ENCODE peak calls at places on chromosomes 13 and 19, in six cellular contexts. Y, B, O, N, P and T are unnamed samples. For H3K4me1, the result is how much of the 10 kb centered on the place peaks cover.

GRCh38 chr19:44759083-44759804 is 10.7 kb downstream of the BCL3 start:
- DNase-seq in Y (no peak), B (no peak), O (no peak), N (no peak), P (no peak), T (no peak)

GRCh38 chr19:455851-456546 is 4.8 kb downstream of the SHC2 start:
- DNase-seq in Y (no peak), B (no peak), O (no peak), N (no peak), P (no peak), T (no peak)

GRCh38 chr13:41614671-41615519 is 157.5 kb downstream of the RGCC start:
- DNase-seq in Y (no peak), B (no peak), O (peak), N (no peak), P (peak), T (no peak)

GRCh38 chr13:32426981-32427851 is 714 bp downstream of the N4BP2L1 start:
- DNase-seq in Y (peak), B (peak), O (no peak), N (peak), P (peak), T (no peak)

GRCh38 chr19:17762505-17763229 is 11.4 kb downstream of the FCHO1 start:
- DNase-seq in Y (peak), B (peak), O (no peak), N (no peak), P (peak), T (peak)

GRCh38 chr19:1854542-1855039 is 6.3 kb upstream of the REXO1 start:
- DNase-seq in Y (peak), B (peak), O (no peak), N (no peak), P (no peak), T (no peak)

GRCh38 chr19:44539236-44539819 is 9.9 kb upstream of the CEACAM20 start:
- DNase-seq in Y (no peak), B (no peak), O (peak), N (no peak), P (peak), T (no peak)

GRCh38 chr19:50331187-50332013 is 2.2 kb upstream of the KCNC3 start:
- DNase-seq in Y (no peak), B (peak), O (no peak), N (no peak), P (no peak), T (no peak)

GRCh38 chr19:2618611-2619010 is 83.9 kb downstream of the GNG7 start:
- DNase-seq in Y (peak), B (no peak), O (peak), N (no peak), P (peak), T (peak)

GRCh38 chr19:18833141-18833476 is 1.4 kb downstream of the UPF1 start:
- DNase-seq in Y (no peak), B (no peak), O (no peak), N (no peak), P (no peak), T (no peak)

DNA sequence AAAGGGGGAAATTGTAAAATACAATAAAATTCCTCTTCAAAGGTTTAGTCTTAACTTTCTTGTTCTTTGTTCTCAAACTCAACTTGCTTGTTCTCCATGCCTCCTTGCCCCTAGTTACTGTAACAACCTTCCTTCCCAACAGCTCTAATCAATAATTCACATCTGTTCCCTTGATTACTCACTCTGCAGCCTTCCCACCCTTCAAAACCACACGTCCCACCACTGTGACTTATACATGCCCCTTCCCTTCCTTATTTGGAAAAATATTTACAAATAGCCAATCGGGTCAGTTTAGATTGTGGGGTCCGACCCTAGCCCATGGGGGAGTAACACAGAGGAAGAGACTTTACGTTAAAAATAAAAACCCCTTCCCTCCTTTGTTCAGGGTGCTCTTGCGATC is 622 bp upstream of the ZNF93 start:
- DNase-seq in Y (no peak), B (no peak), O (peak), N (no peak), P (peak), T (no peak)
- H3K4me1 ChIP-seq in Y (under half), B (under half), O (under half), N (under half), P (under half), T (under half)

GRCh38 chr19:54889566-54889965 is 15.5 kb downstream of the FCAR start:
- DNase-seq in Y (no peak), B (no peak), O (no peak), N (no peak), P (no peak), T (no peak)

GRCh38 chr19:54896036-54896435 is 9.9 kb upstream of the NCR1 start:
- DNase-seq in Y (no peak), B (no peak), O (no peak), N (no peak), P (no peak), T (no peak)

GRCh38 chr19:54893406-54893805 is 12.5 kb upstream of the NCR1 start:
- DNase-seq in Y (no peak), B (no peak), O (no peak), N (no peak), P (no peak), T (no peak)
- H3K27ac ChIP-seq in Y (no peak), B (no peak), O (no peak), N (no peak), P (no peak), T (no peak)

DNA sequence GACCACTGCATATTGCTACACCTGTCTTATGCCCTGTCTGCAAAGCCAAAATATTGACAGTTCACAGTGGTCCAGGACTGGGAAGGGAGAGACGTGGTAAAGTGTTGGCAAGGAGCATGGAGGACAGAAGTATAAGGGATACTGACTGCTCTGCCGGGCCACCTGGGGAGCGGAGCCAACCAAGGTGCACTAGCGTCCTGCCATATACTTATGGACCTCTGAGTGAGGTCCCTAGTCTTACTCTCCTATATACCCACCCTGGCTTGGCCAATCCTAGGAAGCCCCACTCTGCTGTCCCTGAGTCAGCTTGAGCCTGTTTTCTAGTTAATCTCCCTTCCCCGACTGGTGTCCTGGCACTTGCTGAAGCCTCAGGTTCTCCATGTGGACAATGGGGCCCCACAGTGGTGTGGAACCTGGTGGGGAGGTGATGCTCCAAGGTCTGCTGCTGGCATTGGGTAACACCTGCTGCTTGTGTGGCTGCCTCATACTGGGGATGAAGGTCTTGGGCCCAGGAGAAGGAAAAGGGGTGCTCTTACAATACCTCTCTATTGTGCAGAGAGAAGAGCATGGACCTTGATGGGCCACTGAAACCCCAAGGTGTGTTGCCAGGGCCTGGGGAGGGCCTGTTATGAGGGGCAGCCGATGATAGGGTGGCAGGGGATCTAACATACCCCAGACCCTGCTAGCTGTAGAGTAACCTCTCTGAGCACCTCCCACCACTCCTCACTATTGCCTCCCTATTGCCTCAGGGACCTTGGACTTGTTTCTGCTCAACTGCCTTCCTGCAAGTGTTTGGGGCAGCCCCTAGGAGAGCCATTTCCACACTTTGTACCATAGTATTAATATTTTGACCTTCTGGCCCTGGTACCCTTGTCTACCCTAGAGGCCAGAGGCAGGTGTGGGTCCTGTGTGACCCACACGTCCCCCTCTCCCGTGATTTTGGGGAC is 6.7 kb upstream of the TRIM28 start:
- DNase-seq in Y (no peak), B (no peak), O (no peak), N (no peak), P (no peak), T (no peak)
- H3K4me3 ChIP-seq in Y (no peak), B (peak), O (no peak), N (no peak), P (no peak), T (no peak)

GRCh38 chr13:97252735-97253134 is 30.6 kb downstream of the MBNL2 start:
- DNase-seq in Y (no peak), B (no peak), O (no peak), N (no peak), P (no peak), T (no peak)
- H3K4me1 ChIP-seq in Y (under half), B (under half), O (half or more), N (under half), P (under half), T (half or more)